ENCODE peak calls at places on chromosome 1, in nine cellular contexts. F is CD8-positive, alpha-beta T cell; M is CD4-positive, alpha-beta T cell; A is lower leg skin; U is SK-N-SH; H is coronary artery; K is bronchial epithelial cell; Y is AG10803; C is neural progenitor cell. T is an unnamed sample.

GRCh38 chr1:184021666-184022198 is 15.8 kb downstream of the COLGALT2 start:
- DNase-seq in U (no peak), M (no peak), A (no peak), H (no peak), C (no peak), K (peak), Y (no peak), F (no peak), T (no peak)

GRCh38 chr1:235835226-235835625 is 31.5 kb downstream of the LYST start:
- DNase-seq in M (no peak), H (no peak), K (no peak), C (no peak), F (no peak), Y (peak), U (no peak), A (no peak), T (no peak)

GRCh38 chr1:47432071-47433036 is 5.5 kb upstream of the FOXD2 start:
- DNase-seq in F (peak), Y (peak), U (peak), A (peak), C (peak), K (peak), H (no peak), M (peak), T (peak)

GRCh38 chr1:101288491-101288944 is 51.7 kb downstream of the S1PR1 start:
- DNase-seq in K (peak), M (peak), A (peak), H (no peak), Y (peak), F (peak), C (peak), U (peak), T (peak)

GRCh38 chr1:2529776-2530500 is at the start of gene HES5:
- DNase-seq in F (no peak), U (peak), K (no peak), M (no peak), H (no peak), C (peak), A (no peak), Y (no peak), T (peak)

GRCh38 chr1:39689214-39689613 is 2.0 kb downstream of the HPCAL4 start:
- DNase-seq in K (no peak), C (no peak), H (no peak), A (no peak), Y (no peak), F (no peak), U (no peak), M (no peak), T (no peak)

GRCh38 chr1:219847215-219847855 is 81.0 kb downstream of the SLC30A10 start:
- DNase-seq in U (no peak), A (no peak), C (no peak), K (peak), M (no peak), F (no peak), Y (no peak), H (no peak), T (no peak)

GRCh38 chr1:65178235-65178634 is 30.2 kb downstream of the AK4 start:
- DNase-seq in M (no peak), A (no peak), F (no peak), H (no peak), U (no peak), K (no peak), Y (no peak), C (no peak), T (no peak)

GRCh38 chr1:95004013-95004412 is 68.7 kb downstream of the ALG14 start:
- DNase-seq in U (no peak), C (no peak), H (no peak), A (no peak), M (no peak), F (no peak), Y (no peak), K (no peak), T (no peak)

GRCh38 chr1:77039739-77040138 is 172.5 kb downstream of the ST6GALNAC5 start:
- DNase-seq in M (no peak), F (no peak), A (no peak), U (no peak), Y (peak), H (no peak), C (no peak), K (peak), T (no peak)

GRCh38 chr1:117642963-117643362 is 37.1 kb downstream of the TENT5C start:
- DNase-seq in F (no peak), U (no peak), H (no peak), K (no peak), C (no peak), A (no peak), Y (no peak), M (no peak), T (no peak)

GRCh38 chr1:63693956-63694607 is 79.7 kb upstream of the ROR1 start:
- DNase-seq in A (no peak), M (no peak), Y (peak), K (no peak), H (no peak), C (no peak), U (no peak), F (no peak), T (no peak)

GRCh38 chr1:67367370-67368345 is 60.0 kb downstream of the IL12RB2 start:
- DNase-seq in Y (no peak), A (no peak), M (no peak), K (peak), F (no peak), U (peak), H (no peak), C (no peak), T (no peak)
- TF ChIP-seq CTCF in Y (no peak), A (no peak), M (no peak), K (no peak), F (no peak), U (peak), H (no peak), C (no peak), T (no peak)

GRCh38 chr1:67105508-67105907 is 29.3 kb downstream of the C1orf141 start:
- DNase-seq in C (no peak), A (no peak), Y (no peak), U (no peak), F (no peak), M (no peak), H (no peak), K (no peak), T (no peak)
- TF ChIP-seq CTCF in C (no peak), A (no peak), Y (no peak), U (no peak), F (no peak), M (no peak), H (no peak), K (no peak), T (no peak)

GRCh38 chr1:45430486-45430885 is 60.5 kb downstream of the TESK2 start:
- DNase-seq in F (no peak), C (no peak), Y (no peak), H (no peak), K (no peak), M (no peak), A (no peak), U (no peak), T (no peak)

GRCh38 chr1:45423907-45424678 is 66.9 kb downstream of the TESK2 start:
- DNase-seq in U (no peak), C (no peak), H (no peak), K (no peak), A (no peak), Y (no peak), M (no peak), F (no peak), T (no peak)

GRCh38 chr1:45429543-45430159 is 61.3 kb downstream of the TESK2 start:
- DNase-seq in Y (no peak), F (no peak), A (no peak), M (no peak), U (no peak), K (no peak), C (no peak), H (no peak), T (no peak)
- TF ChIP-seq CTCF in Y (no peak), F (no peak), A (no peak), M (no peak), U (no peak), K (no peak), C (no peak), H (no peak), T (no peak)

GRCh38 chr1:156691665-156692408 is 13.5 kb downstream of the CRABP2 start:
- DNase-seq in M (no peak), C (peak), F (no peak), H (no peak), A (no peak), Y (no peak), K (peak), U (no peak), T (peak)
- TF ChIP-seq CTCF in M (no peak), C (peak), F (no peak), H (no peak), A (no peak), Y (peak), K (no peak), U (no peak), T (no peak)

DNA sequence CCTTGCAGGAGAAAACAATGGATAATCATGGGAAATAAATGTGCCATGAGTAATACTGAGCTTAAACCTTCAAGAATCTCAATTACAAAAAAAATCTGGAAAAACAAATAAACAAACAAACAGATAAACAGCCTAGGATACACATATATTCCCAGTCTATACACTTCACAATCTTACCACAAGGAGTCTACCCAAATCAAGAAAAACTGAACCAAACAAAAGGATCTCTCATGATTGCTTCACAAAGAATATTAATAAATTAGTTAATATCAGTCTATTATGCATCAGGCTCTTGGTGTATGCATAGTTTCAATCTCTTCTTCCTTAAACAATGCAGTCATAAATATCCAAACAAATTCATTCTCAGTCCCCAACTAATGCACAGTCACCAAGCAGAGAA is 3.2 kb upstream of the ESRRG start:
- DNase-seq in M (no peak), K (no peak), C (no peak), H (no peak), U (no peak), Y (no peak), A (no peak), F (no peak), T (no peak)
- TF ChIP-seq CTCF in M (no peak), K (no peak), C (peak), H (no peak), U (no peak), Y (no peak), A (no peak), F (no peak), T (no peak)

GRCh38 chr1:151048645-151049032 is 1.1 kb downstream of the C1orf56 start:
- DNase-seq in F (no peak), A (no peak), C (no peak), Y (no peak), H (no peak), K (peak), M (no peak), U (peak), T (no peak)

GRCh38 chr1:151049458-151049857 is 1.9 kb downstream of the C1orf56 start:
- DNase-seq in H (no peak), C (no peak), A (no peak), K (no peak), U (no peak), F (no peak), Y (no peak), M (peak), T (no peak)

GRCh38 chr1:151047591-151047924 is at the start of gene C1orf56:
- DNase-seq in U (peak), Y (peak), H (peak), A (no peak), K (peak), M (peak), C (peak), F (peak), T (peak)

GRCh38 chr1:151050051-151050688 is 2.6 kb downstream of the C1orf56 start:
- DNase-seq in H (no peak), Y (no peak), U (no peak), K (no peak), C (no peak), F (no peak), A (no peak), M (no peak), T (no peak)

GRCh38 chr1:151047925-151048644 is 534 bp downstream of the C1orf56 start:
- DNase-seq in K (peak), H (peak), Y (peak), U (peak), M (peak), C (peak), F (peak), A (peak), T (peak)
- TF ChIP-seq CTCF in K (peak), H (no peak), Y (no peak), U (peak), M (peak), C (peak), F (peak), A (no peak), T (peak)

GRCh38 chr1:199671684-199672083 is 355.8 kb upstream of the NR5A2 start:
- DNase-seq in H (no peak), K (no peak), Y (no peak), M (no peak), C (no peak), A (no peak), U (no peak), F (no peak), T (no peak)

DNA sequence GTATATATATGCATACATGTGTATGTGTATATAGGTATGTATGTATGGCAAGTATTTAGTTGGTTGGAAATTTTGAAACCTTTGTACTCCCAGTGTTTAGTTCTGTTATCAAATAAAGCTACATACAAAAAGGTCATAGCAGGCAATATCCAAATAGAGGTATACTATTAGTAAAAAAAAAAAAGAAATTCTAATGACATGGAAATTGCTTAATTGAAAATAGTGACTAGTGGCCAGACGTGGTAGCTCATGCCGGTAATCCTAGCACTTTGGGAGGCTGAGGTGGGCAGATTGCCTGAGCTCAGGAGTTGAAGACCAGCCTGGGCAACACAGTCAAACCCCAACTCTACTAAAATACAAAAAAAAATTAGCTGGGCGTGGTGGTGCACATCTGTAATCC is 351.6 kb upstream of the NR5A2 start:
- DNase-seq in Y (no peak), A (no peak), U (no peak), H (no peak), F (no peak), C (no peak), K (no peak), M (no peak), T (no peak)
- TF ChIP-seq CTCF in Y (no peak), A (no peak), U (peak), H (no peak), F (no peak), C (peak), K (no peak), M (no peak), T (no peak)

GRCh38 chr1:200307755-200308066 is 102.1 kb downstream of the ZNF281 start:
- DNase-seq in K (no peak), M (no peak), Y (no peak), C (no peak), A (no peak), H (no peak), F (no peak), U (no peak), T (no peak)
- TF ChIP-seq CTCF in K (no peak), M (peak), Y (no peak), C (no peak), A (no peak), H (no peak), F (peak), U (no peak), T (no peak)

T was measured in nephron progenitor cell.